ENCODE peak calls at places on chromosomes 2 and 18, in five cellular contexts. One of them, this sample, is unnamed.
A peak's percentile ranks its signal among the peaks of the same experiment; 100 is the strongest.

GRCh38 chr18:60007641-60008040 is 107.8 kb downstream of the PMAIP1 start:
- DNase-seq in A549: no peak
- DNase-seq in HCT116: no peak
- DNase-seq in HepG2: no peak
- DNase-seq in stomach: no peak
- DNase-seq in this sample: no peak

GRCh38 chr2:113174369-113174735 is 581 bp downstream of the PSD4 start:
- DNase-seq in HCT116: no peak
- DNase-seq in A549: no peak
- DNase-seq in stomach: no peak
- DNase-seq in HepG2: no peak
- DNase-seq in this sample: no peak

GRCh38 chr18:23228102-23229051 is 93.1 kb downstream of the CABLES1 start:
- DNase-seq in HepG2: no peak
- DNase-seq in stomach: no peak
- DNase-seq in HCT116: no peak
- DNase-seq in A549: no peak
- DNase-seq in this sample: no peak

GRCh38 chr2:42368817-42369550 is 8.0 kb upstream of the COX7A2L start:
- DNase-seq in stomach: no peak
- DNase-seq in HCT116: no peak
- DNase-seq in A549: no peak
- DNase-seq in HepG2: no peak
- DNase-seq in this sample: no peak

GRCh38 chr2:118003396-118003824 is 10.5 kb downstream of the CCDC93 start:
- DNase-seq in HCT116: peak; percentile 65
- DNase-seq in A549: peak; percentile 20
- DNase-seq in stomach: peak; percentile 51
- DNase-seq in HepG2: peak; percentile 82
- DNase-seq in this sample: peak; percentile 49

GRCh38 chr2:131031431-131031841 is 61.8 kb downstream of the FAM168B start:
- DNase-seq in HepG2: no peak
- DNase-seq in A549: no peak
- DNase-seq in HCT116: no peak
- DNase-seq in stomach: no peak
- DNase-seq in this sample: no peak

GRCh38 chr18:53193870-53194269 is 853.9 kb downstream of the DCC start:
- DNase-seq in HepG2: no peak
- DNase-seq in stomach: no peak
- DNase-seq in A549: no peak
- DNase-seq in HCT116: no peak
- DNase-seq in this sample: no peak

GRCh38 chr2:144083211-144083610 is 436.7 kb downstream of the ZEB2 start:
- DNase-seq in A549: no peak
- DNase-seq in stomach: no peak
- DNase-seq in HCT116: no peak
- DNase-seq in HepG2: no peak
- DNase-seq in this sample: no peak

GRCh38 chr2:223526106-223526505 is 76.1 kb downstream of the SCG2 start:
- DNase-seq in HCT116: peak; percentile 64
- DNase-seq in HepG2: no peak
- DNase-seq in A549: no peak
- DNase-seq in stomach: no peak
- DNase-seq in this sample: no peak

GRCh38 chr2:119252186-119253113 is 28.8 kb downstream of the STEAP3 start:
- DNase-seq in HepG2: no peak
- DNase-seq in stomach: no peak
- DNase-seq in HCT116: peak; percentile 91
- DNase-seq in A549: peak; percentile 65
- DNase-seq in this sample: no peak

GRCh38 chr2:141940709-141941108 is 190.1 kb downstream of the LRP1B start:
- DNase-seq in A549: no peak
- DNase-seq in HCT116: no peak
- DNase-seq in stomach: no peak
- DNase-seq in HepG2: no peak
- DNase-seq in this sample: no peak

GRCh38 chr18:13726972-13727331 is 479 bp downstream of the RNMT start:
- DNase-seq in HCT116: no peak
- DNase-seq in HepG2: peak; percentile 43
- DNase-seq in A549: peak; percentile 5
- DNase-seq in stomach: peak; percentile 38
- DNase-seq in this sample: peak; percentile 45

GRCh38 chr2:239822146-239822945 is 202.8 kb downstream of the NDUFA10 start:
- DNase-seq in HepG2: no peak
- DNase-seq in HCT116: no peak
- DNase-seq in stomach: peak; percentile 10
- DNase-seq in A549: no peak
- DNase-seq in this sample: no peak

GRCh38 chr2:124025896-124026295 is 809 bp downstream of the CNTNAP5 start:
- DNase-seq in stomach: no peak
- DNase-seq in HepG2: no peak
- DNase-seq in HCT116: no peak
- DNase-seq in A549: no peak
- DNase-seq in this sample: no peak

GRCh38 chr2:68594674-68595492 is 48.5 kb upstream of the PROKR1 start:
- DNase-seq in stomach: peak; percentile 53
- DNase-seq in HepG2: peak; percentile 70
- DNase-seq in A549: peak; percentile 19
- DNase-seq in HCT116: peak; percentile 31
- DNase-seq in this sample: peak; percentile 47

GRCh38 chr2:213156682-213157081 is 5.3 kb upstream of the IKZF2 start:
- DNase-seq in A549: no peak
- DNase-seq in HCT116: no peak
- DNase-seq in HepG2: no peak
- DNase-seq in stomach: no peak
- DNase-seq in this sample: no peak

GRCh38 chr18:46320297-46320696 is 216.1 kb downstream of the HAUS1 start:
- DNase-seq in A549: no peak
- DNase-seq in stomach: no peak
- DNase-seq in HepG2: no peak
- DNase-seq in HCT116: no peak
- DNase-seq in this sample: no peak

GRCh38 chr18:50194623-50195532 is at the start of gene MYO5B:
- DNase-seq in A549: peak; percentile 13
- DNase-seq in stomach: peak; percentile 91
- DNase-seq in HepG2: peak; percentile 63
- DNase-seq in HCT116: peak; percentile 42
- DNase-seq in this sample: peak; percentile 95

GRCh38 chr2:39243469-39244123 is at the start of gene CDKL4:
- DNase-seq in A549: no peak
- DNase-seq in HepG2: no peak
- DNase-seq in stomach: no peak
- DNase-seq in HCT116: no peak
- DNase-seq in this sample: no peak

GRCh38 chr2:232901711-232902578 is 31.9 kb downstream of the SNORC start:
- DNase-seq in A549: peak; percentile 93
- DNase-seq in HepG2: peak; percentile 60
- DNase-seq in HCT116: peak; percentile 83
- DNase-seq in stomach: peak; percentile 29
- DNase-seq in this sample: no peak

GRCh38 chr2:20436716-20437470 is 10.0 kb upstream of the RHOB start:
- DNase-seq in HepG2: peak; percentile 45
- DNase-seq in stomach: no peak
- DNase-seq in HCT116: no peak
- DNase-seq in A549: no peak
- DNase-seq in this sample: peak; percentile 6

GRCh38 chr18:60910534-60910933 is 422.7 kb upstream of the CDH20 start:
- DNase-seq in stomach: no peak
- DNase-seq in A549: no peak
- DNase-seq in HepG2: no peak
- DNase-seq in HCT116: no peak
- DNase-seq in this sample: no peak

GRCh38 chr2:64482243-64482642 is 28.3 kb downstream of the LGALSL start:
- DNase-seq in HCT116: no peak
- DNase-seq in stomach: no peak
- DNase-seq in A549: no peak
- DNase-seq in HepG2: no peak
- DNase-seq in this sample: no peak

GRCh38 chr2:36339819-36340218 is 15.8 kb upstream of the CRIM1 start:
- DNase-seq in HepG2: no peak
- DNase-seq in HCT116: no peak
- DNase-seq in stomach: no peak
- DNase-seq in A549: no peak
- DNase-seq in this sample: no peak

GRCh38 chr2:9336534-9337354 is 86.6 kb downstream of the ITGB1BP1 start:
- DNase-seq in HCT116: no peak
- DNase-seq in stomach: peak; percentile 77
- DNase-seq in A549: no peak
- DNase-seq in HepG2: peak; percentile 93
- DNase-seq in this sample: peak; percentile 65

GRCh38 chr2:105618351-105618659 is 126.4 kb upstream of the NCK2 start:
- DNase-seq in HepG2: no peak
- DNase-seq in stomach: no peak
- DNase-seq in A549: no peak
- DNase-seq in HCT116: no peak
- DNase-seq in this sample: no peak

GRCh38 chr2:26838121-26838906 is 9.6 kb upstream of the DPYSL5 start:
- DNase-seq in stomach: no peak
- DNase-seq in HepG2: no peak
- DNase-seq in A549: no peak
- DNase-seq in HCT116: no peak
- DNase-seq in this sample: no peak

GRCh38 chr2:238370482-238371372 is 50.4 kb downstream of the TRAF3IP1 start:
- DNase-seq in stomach: peak; percentile 67
- DNase-seq in HepG2: peak; percentile 76
- DNase-seq in HCT116: peak; percentile 36
- DNase-seq in A549: peak; percentile 35
- DNase-seq in this sample: peak; percentile 71

GRCh38 chr2:96549967-96550786 is 13.6 kb downstream of the ARID5A start:
- DNase-seq in A549: peak; percentile 51
- DNase-seq in HCT116: peak; percentile 67
- DNase-seq in HepG2: peak; percentile 88
- DNase-seq in stomach: peak; percentile 86
- DNase-seq in this sample: peak; percentile 88

GRCh38 chr2:73021371-73022010 is 50.0 kb downstream of the SFXN5 start:
- DNase-seq in stomach: no peak
- DNase-seq in A549: no peak
- DNase-seq in HCT116: no peak
- DNase-seq in HepG2: peak; percentile 80
- DNase-seq in this sample: no peak

GRCh38 chr2:258933-259332 is 4.9 kb downstream of the SH3YL1 start:
- DNase-seq in HCT116: no peak
- DNase-seq in HepG2: no peak
- DNase-seq in stomach: no peak
- DNase-seq in A549: no peak
- DNase-seq in this sample: no peak
- H3K4me1 ChIP-seq in HCT116: peaks cover 4% of the 10 kb centered on the region
- H3K4me1 ChIP-seq in HepG2: peaks cover 73% of the 10 kb centered on the region
- H3K4me1 ChIP-seq in stomach: peaks cover 36% of the 10 kb centered on the region
- H3K4me1 ChIP-seq in A549: peaks cover 2% of the 10 kb centered on the region
- H3K4me1 ChIP-seq in this sample: peaks cover 62% of the 10 kb centered on the region

GRCh38 chr2:1625281-1626001 is 118.9 kb downstream of the PXDN start:
- DNase-seq in HepG2: no peak
- DNase-seq in stomach: no peak
- DNase-seq in A549: peak; percentile 40
- DNase-seq in HCT116: peak; percentile 24
- DNase-seq in this sample: no peak
- TF ChIP-seq POLR2A in HepG2: no peak
- TF ChIP-seq POLR2A in stomach: no peak
- TF ChIP-seq POLR2A in A549: no peak
- TF ChIP-seq POLR2A in HCT116: no peak
- TF ChIP-seq POLR2A in this sample: no peak

GRCh38 chr2:157890960-157891629 is 15.0 kb upstream of the ACVR1 start:
- DNase-seq in A549: no peak
- DNase-seq in HCT116: no peak
- DNase-seq in stomach: no peak
- DNase-seq in HepG2: no peak
- DNase-seq in this sample: no peak
- H3K4me1 ChIP-seq in A549: peaks cover 5% of the 10 kb centered on the region
- H3K4me1 ChIP-seq in HCT116: no peaks in the 10 kb centered on the region
- H3K4me1 ChIP-seq in stomach: no peaks in the 10 kb centered on the region
- H3K4me1 ChIP-seq in HepG2: no peaks in the 10 kb centered on the region
- H3K4me1 ChIP-seq in this sample: no peaks in the 10 kb centered on the region

DNA sequence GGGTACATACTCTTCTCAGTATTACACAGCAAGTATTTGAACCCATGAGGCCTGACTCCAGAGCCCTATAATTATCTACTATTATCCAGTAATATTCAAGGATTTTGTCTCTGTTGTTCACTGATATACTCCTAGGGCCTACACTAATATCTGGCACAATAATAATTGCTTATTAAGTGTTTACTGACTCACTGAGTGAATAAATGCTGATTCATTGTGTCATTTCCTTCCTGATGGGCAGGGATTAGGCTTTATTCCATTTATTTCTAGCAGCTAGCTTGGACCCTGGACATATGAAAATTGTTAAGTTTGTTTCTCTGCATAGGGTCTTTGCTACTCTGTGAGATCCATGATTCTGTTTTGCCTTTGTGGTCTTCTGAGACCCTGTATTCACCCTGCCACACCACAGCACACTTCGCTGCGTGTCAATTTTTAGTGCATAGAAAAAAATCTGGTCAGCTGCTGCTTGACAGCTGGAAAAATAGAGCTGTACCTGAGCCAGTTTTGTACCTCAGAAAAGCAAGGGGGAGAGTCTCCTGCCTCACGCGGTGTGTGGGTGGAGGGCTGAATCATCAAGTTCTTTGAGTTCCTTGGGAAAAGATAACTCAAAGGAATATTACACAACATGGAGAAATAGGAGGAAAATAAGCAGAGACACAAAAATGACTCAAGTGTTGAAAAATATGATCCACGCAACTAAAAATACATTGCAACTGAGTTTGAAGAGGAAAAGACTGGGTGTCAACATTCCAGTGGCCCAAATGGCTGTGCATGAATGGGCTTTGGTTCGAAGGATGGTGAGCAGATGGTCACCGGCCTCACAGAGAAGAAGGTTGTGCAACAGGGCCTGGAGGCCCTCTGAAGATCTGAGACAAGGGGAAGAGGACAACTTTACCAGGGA is 18.9 kb upstream of the DPP4 start:
- DNase-seq in HCT116: peak; percentile 60
- DNase-seq in stomach: no peak
- DNase-seq in HepG2: no peak
- DNase-seq in A549: no peak
- DNase-seq in this sample: peak; percentile 33
- TF ChIP-seq POLR2A in HCT116: no peak
- TF ChIP-seq POLR2A in stomach: no peak
- TF ChIP-seq POLR2A in HepG2: no peak
- TF ChIP-seq POLR2A in A549: no peak
- TF ChIP-seq POLR2A in this sample: no peak

DNA sequence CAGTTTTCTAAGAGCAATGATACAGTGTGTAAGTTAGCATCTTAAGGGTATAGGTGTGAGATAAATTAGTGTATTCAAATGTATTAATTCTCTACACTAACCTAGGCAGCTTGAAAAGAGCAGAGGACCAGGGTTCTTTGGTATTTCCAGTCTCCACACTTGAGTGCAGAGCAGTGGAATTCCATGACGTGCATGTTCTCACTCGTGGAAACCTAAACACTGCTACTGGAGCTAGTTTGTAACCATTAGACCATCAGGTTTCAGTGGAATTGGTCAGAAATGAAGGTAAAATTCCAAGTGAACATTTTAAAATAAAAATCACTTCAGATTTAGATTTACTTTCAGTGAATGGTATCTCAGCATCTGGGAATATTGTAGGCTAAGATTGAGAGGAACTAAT is 9.0 kb downstream of the SPTBN1 start:
- DNase-seq in A549: no peak
- DNase-seq in stomach: no peak
- DNase-seq in HCT116: no peak
- DNase-seq in HepG2: no peak
- DNase-seq in this sample: no peak
- H3K4me1 ChIP-seq in A549: peaks cover 18% of the 10 kb centered on the region
- H3K4me1 ChIP-seq in stomach: peaks cover 40% of the 10 kb centered on the region
- H3K4me1 ChIP-seq in HCT116: no peaks in the 10 kb centered on the region
- H3K4me1 ChIP-seq in HepG2: peaks cover 46% of the 10 kb centered on the region
- H3K4me1 ChIP-seq in this sample: no peaks in the 10 kb centered on the region